ENCODE peak calls at places on chromosomes 1 and 21, in five cellular contexts. U, N, Q, P and C are unnamed samples.

GRCh38 chr1:84704872-84705426 is 14.7 kb upstream of the SSX2IP start:
- DNase-seq in Q (no peak), P (no peak), U (no peak), N (no peak), C (no peak)

GRCh38 chr1:74504125-74505065 is 8.0 kb downstream of the LRRC53 start:
- DNase-seq in U (no peak), Q (peak; percentile 42), N (no peak), P (no peak), C (no peak)

GRCh38 chr1:199040499-199040898 is 401.7 kb downstream of the PTPRC start:
- DNase-seq in P (no peak), U (no peak), Q (no peak), N (no peak), C (no peak)

GRCh38 chr1:76868916-76869315 is 1.6 kb downstream of the ST6GALNAC5 start:
- DNase-seq in Q (no peak), U (no peak), N (no peak), P (no peak), C (no peak)

GRCh38 chr1:181341026-181341632 is 142.2 kb upstream of the CACNA1E start:
- DNase-seq in P (no peak), Q (no peak), N (no peak), U (no peak), C (no peak)

GRCh38 chr1:209805875-209806760 is at the start of gene IRF6:
- DNase-seq in U (peak; percentile 69), N (peak; percentile 42), P (peak; percentile 98), Q (peak; percentile 97), C (peak; percentile 39)

GRCh38 chr1:181033799-181034391 is at the start of gene MR1:
- DNase-seq in P (peak; percentile 58), U (no peak), N (no peak), Q (peak; percentile 65), C (no peak)

GRCh38 chr1:13600762-13601483 is 17.3 kb downstream of the PDPN start:
- DNase-seq in P (no peak), Q (no peak), N (no peak), U (no peak), C (no peak)

GRCh38 chr1:85952460-85952859 is 204.1 kb downstream of the COL24A1 start:
- DNase-seq in U (no peak), P (no peak), Q (no peak), N (no peak), C (no peak)

GRCh38 chr21:41175080-41175479 is 7.1 kb downstream of the BACE2 start:
- DNase-seq in Q (no peak), N (no peak), U (no peak), P (no peak), C (no peak)

GRCh38 chr1:92317836-92318493 is 19.1 kb downstream of the RPAP2 start:
- DNase-seq in P (no peak), Q (no peak), U (no peak), N (no peak), C (no peak)

GRCh38 chr1:31984419-31985347 is 29.0 kb upstream of the KHDRBS1 start:
- DNase-seq in N (no peak), P (no peak), Q (no peak), U (no peak), C (no peak)

GRCh38 chr1:67947114-67947513 is 103.3 kb downstream of the DIRAS3 start:
- DNase-seq in N (no peak), Q (no peak), U (no peak), P (no peak), C (no peak)

GRCh38 chr1:181769846-181770245 is 286.5 kb downstream of the CACNA1E start:
- DNase-seq in P (no peak), N (no peak), Q (no peak), U (no peak), C (no peak)

GRCh38 chr1:28631713-28632112 is 11.2 kb downstream of the TAF12 start:
- DNase-seq in Q (no peak), P (no peak), U (no peak), N (no peak), C (no peak)

GRCh38 chr1:28322209-28322608 is 6.6 kb upstream of the MED18 start:
- DNase-seq in N (no peak), U (no peak), Q (peak; percentile 90), P (no peak), C (no peak)

GRCh38 chr1:13450204-13450603 is 40.0 kb downstream of the PRAMEF20 start:
- DNase-seq in N (no peak), Q (no peak), U (no peak), P (no peak), C (peak; percentile 89)

GRCh38 chr1:78146137-78146822 is 100.5 kb downstream of the GIPC2 start:
- DNase-seq in N (no peak), Q (no peak), P (no peak), U (no peak), C (no peak)

GRCh38 chr1:222618001-222618879 is at the start of gene MIA3:
- DNase-seq in Q (peak; percentile 14), P (peak; percentile 79), U (peak; percentile 67), N (peak; percentile 75), C (peak; percentile 72)

GRCh38 chr21:27756191-27756590 is 789.3 kb upstream of the ADAMTS5 start:
- DNase-seq in U (no peak), Q (no peak), P (no peak), N (no peak), C (no peak)

GRCh38 chr1:9539829-9540550 is 725 bp downstream of the SLC25A33 start:
- DNase-seq in N (no peak), U (peak; percentile 82), P (peak; percentile 50), Q (peak; percentile 49), C (no peak)

GRCh38 chr1:68384321-68384813 is 65.4 kb downstream of the RPE65 start:
- DNase-seq in Q (peak; percentile 54), U (no peak), N (no peak), P (no peak), C (peak; percentile 30)

GRCh38 chr1:58815680-58816071 is 31.8 kb upstream of the JUN start:
- DNase-seq in P (peak; percentile 30), Q (peak; percentile 58), U (no peak), N (no peak), C (no peak)

GRCh38 chr21:41086551-41086950 is 81.4 kb upstream of the BACE2 start:
- DNase-seq in Q (no peak), P (no peak), N (no peak), U (no peak), C (no peak)

GRCh38 chr1:68057564-68057963 is 7.1 kb upstream of the DIRAS3 start:
- DNase-seq in Q (no peak), N (no peak), U (no peak), P (no peak), C (no peak)

GRCh38 chr1:15799004-15799867 is 8.2 kb downstream of the UQCRHL start:
- DNase-seq in Q (peak; percentile 83), P (peak; percentile 65), U (peak; percentile 82), N (peak; percentile 65), C (peak; percentile 75)

GRCh38 chr1:96080925-96081324 is 640.7 kb upstream of the PTBP2 start:
- DNase-seq in N (no peak), Q (no peak), U (no peak), P (no peak), C (no peak)
- TF ChIP-seq CTCF in N (no peak), Q (no peak), U (no peak), P (no peak), C (no peak)

GRCh38 chr1:169110265-169110664 is 3.8 kb downstream of the ATP1B1 start:
- DNase-seq in Q (no peak), U (no peak), N (no peak), P (no peak), C (no peak)

GRCh38 chr1:169109561-169110134 is 3.2 kb downstream of the ATP1B1 start:
- DNase-seq in N (no peak), U (peak; percentile 92), P (peak; percentile 53), Q (peak; percentile 91), C (peak; percentile 82)

GRCh38 chr1:169107673-169108160 is 1.2 kb downstream of the ATP1B1 start:
- DNase-seq in P (no peak), U (no peak), N (no peak), Q (no peak), C (peak; percentile 70)

GRCh38 chr1:169110691-169111447 is 4.4 kb downstream of the ATP1B1 start:
- DNase-seq in P (no peak), Q (no peak), U (peak; percentile 75), N (no peak), C (no peak)

DNA sequence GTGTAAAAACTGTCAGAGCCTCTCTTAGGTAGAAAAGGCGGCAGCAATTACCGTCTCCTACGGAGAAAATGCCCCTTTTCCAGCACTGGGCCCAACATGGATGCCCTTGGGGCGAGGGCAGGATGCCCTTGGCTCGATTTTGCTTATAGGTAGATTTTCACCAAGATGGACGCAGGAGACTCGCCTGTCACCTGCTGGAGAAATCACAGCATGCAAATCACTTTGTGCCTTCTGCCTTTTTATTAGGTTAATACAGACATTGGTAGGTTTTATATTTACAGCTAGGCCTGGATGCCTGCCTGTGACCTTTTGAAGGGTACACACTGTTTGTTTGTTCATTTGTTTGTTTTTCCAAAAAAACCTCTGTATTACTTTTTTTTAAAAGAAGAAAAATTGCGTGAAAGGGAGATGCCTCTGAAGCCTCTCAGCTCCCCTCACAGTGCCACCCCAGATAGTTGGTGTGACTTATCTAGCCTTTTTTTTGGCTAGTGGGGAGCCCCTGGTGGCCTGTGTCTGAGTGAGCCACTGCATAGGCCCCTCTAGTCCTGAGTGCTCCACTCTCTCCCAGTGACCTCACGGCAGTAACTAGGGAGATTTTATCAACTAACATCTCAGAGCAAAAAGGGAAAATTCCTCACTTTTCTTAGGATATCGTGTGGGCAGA is 2.5 kb downstream of the ATP1B1 start:
- DNase-seq in P (peak; percentile 30), Q (no peak), U (peak; percentile 75), N (no peak), C (no peak)
- TF ChIP-seq POLR2A in P (no peak), Q (no peak), U (no peak), N (no peak), C (no peak)

GRCh38 chr1:1434812-1435093 is 737 bp upstream of the VWA1 start:
- DNase-seq in Q (no peak), U (no peak), N (no peak), P (no peak), C (no peak)

GRCh38 chr1:1436634-1437032 is 1.1 kb downstream of the VWA1 start:
- DNase-seq in P (no peak), U (no peak), N (no peak), Q (no peak), C (no peak)

GRCh38 chr1:1435911-1436633 is 582 bp downstream of the VWA1 start:
- DNase-seq in N (no peak), Q (no peak), P (no peak), U (no peak), C (no peak)

GRCh38 chr1:1434131-1434811 is 1.2 kb upstream of the VWA1 start:
- DNase-seq in Q (peak; percentile 64), N (peak; percentile 60), U (peak; percentile 92), P (peak; percentile 67), C (no peak)

GRCh38 chr1:1435094-1435903 is at the start of gene VWA1:
- DNase-seq in Q (peak; percentile 68), P (peak; percentile 80), N (no peak), U (peak; percentile 88), C (peak; percentile 39)
- H3K4me1 ChIP-seq in Q (peaks cover 84% of the 10 kb centered on the region), P (peaks cover 57% of the 10 kb centered on the region), N (peaks cover 10% of the 10 kb centered on the region), U (peaks cover 83% of the 10 kb centered on the region), C (peaks cover 23% of the 10 kb centered on the region)

GRCh38 chr1:3011631-3012510 is 9.4 kb upstream of the ACTRT2 start:
- DNase-seq in Q (no peak), U (peak; percentile 53), N (no peak), P (no peak), C (no peak)

GRCh38 chr1:3013371-3014038 is 7.8 kb upstream of the ACTRT2 start:
- DNase-seq in Q (no peak), P (no peak), U (peak; percentile 35), N (no peak), C (no peak)

GRCh38 chr1:3011127-3011526 is 10.1 kb upstream of the ACTRT2 start:
- DNase-seq in Q (no peak), P (no peak), U (peak; percentile 37), N (no peak), C (no peak)

GRCh38 chr1:3014041-3014440 is 7.2 kb upstream of the ACTRT2 start:
- DNase-seq in U (peak; percentile 29), N (no peak), Q (no peak), P (no peak), C (peak; percentile 1)

GRCh38 chr1:3012511-3013291 is 8.6 kb upstream of the ACTRT2 start:
- DNase-seq in N (peak; percentile 36), U (peak; percentile 66), P (peak; percentile 33), Q (peak; percentile 61), C (no peak)
- TF ChIP-seq CTCF in N (peak; percentile 74), U (no peak), P (peak; percentile 93), Q (peak; percentile 57), C (peak; percentile 12)